ENCODE peak calls at places on chromosomes 2 and 18, in eight cellular contexts. H is activated CD8-positive, alpha-beta memory T cell treated with anti-CD3 and anti-CD28 coated beads, Interleukin-2, amount 50 U/mL, for 48 hours; Q is dermis blood vessel endothelial cell; E is kidney glomerular epithelial cell; O is T-helper 9 cell; B is NCI-H510A; F is cardiac fibroblast; D is cortex of kidney. P is an unnamed sample.
A peak's percentile ranks its signal among the peaks of the same experiment; 100 is the strongest.

GRCh38 chr2:2836343-2837070 is 505.4 kb upstream of the MYT1L start:
- DNase-seq in H (no peak), Q (no peak), E (no peak), O (no peak), B (no peak), F (no peak), D (no peak), P (no peak)

GRCh38 chr2:199659207-199659606 is 191.8 kb downstream of the FTCDNL1 start:
- DNase-seq in H (peak; percentile 56), Q (no peak), E (no peak), O (no peak), B (peak; percentile 22), F (peak; percentile 19), D (no peak), P (no peak)

GRCh38 chr2:207042155-207042554 is 102.8 kb downstream of the CPO start:
- DNase-seq in H (no peak), Q (no peak), E (no peak), O (no peak), B (no peak), F (no peak), D (no peak), P (no peak)

GRCh38 chr2:110770696-110771425 is 38.5 kb downstream of the ACOXL start:
- DNase-seq in H (no peak), Q (no peak), E (peak; percentile 43), O (no peak), B (peak; percentile 53), F (peak; percentile 34), D (no peak), P (no peak)

GRCh38 chr18:22601481-22601880 is 183.8 kb upstream of the CTAGE1 start:
- DNase-seq in H (no peak), Q (no peak), E (no peak), O (no peak), B (no peak), F (no peak), D (no peak), P (no peak)

GRCh38 chr2:48423376-48423775 is 106.6 kb upstream of the STON1 start:
- DNase-seq in H (no peak), Q (peak; percentile 48), E (peak; percentile 59), O (no peak), B (no peak), F (peak; percentile 56), D (no peak), P (no peak)

GRCh38 chr2:132384491-132385186 is 32.0 kb upstream of the GPR39 start:
- DNase-seq in H (no peak), Q (no peak), E (no peak), O (no peak), B (no peak), F (no peak), D (no peak), P (peak; percentile 2)

GRCh38 chr2:9205963-9206948 is at the start of gene ASAP2:
- DNase-seq in H (peak; percentile 79), Q (peak; percentile 83), E (peak; percentile 27), O (no peak), B (peak; percentile 46), F (peak; percentile 84), D (no peak), P (no peak)

GRCh38 chr2:12824771-12825363 is 108.1 kb downstream of the TRIB2 start:
- DNase-seq in H (no peak), Q (no peak), E (no peak), O (no peak), B (no peak), F (peak; percentile 47), D (no peak), P (no peak)

GRCh38 chr2:230664128-230664527 is 48.5 kb upstream of the CAB39 start:
- DNase-seq in H (peak; percentile 73), Q (no peak), E (no peak), O (no peak), B (no peak), F (peak; percentile 59), D (no peak), P (no peak)

GRCh38 chr2:213443952-213444351 is 159.7 kb downstream of the SPAG16 start:
- DNase-seq in H (no peak), Q (no peak), E (no peak), O (no peak), B (no peak), F (no peak), D (no peak), P (no peak)

GRCh38 chr2:217609952-217610351 is 392.8 kb downstream of the TNS1 start:
- DNase-seq in H (no peak), Q (no peak), E (no peak), O (no peak), B (peak; percentile 98), F (no peak), D (no peak), P (no peak)

GRCh38 chr2:67485431-67485830 is 88.3 kb downstream of the ETAA1 start:
- DNase-seq in H (no peak), Q (no peak), E (peak; percentile 40), O (no peak), B (no peak), F (peak; percentile 50), D (no peak), P (no peak)

P was measured in GM12864.